ENCODE peak calls at places on chromosomes 1 and 21, in four cellular contexts. A, Z, M and D are unnamed samples.

GRCh38 chr1:211577826-211578639 is 928 bp downstream of the SLC30A1 start:
- DNase-seq in M (peak), A (peak), Z (peak), D (peak)

GRCh38 chr1:208141793-208142192 is 102.4 kb downstream of the PLXNA2 start:
- DNase-seq in A (no peak), Z (no peak), M (no peak), D (no peak)

GRCh38 chr1:41109316-41110263 is 88.1 kb upstream of the SLFNL1 start:
- DNase-seq in A (no peak), Z (no peak), M (no peak), D (no peak)

GRCh38 chr1:233665575-233666270 is 51.8 kb downstream of the KCNK1 start:
- DNase-seq in M (no peak), A (no peak), Z (no peak), D (no peak)

GRCh38 chr21:17742940-17743592 is 76.1 kb downstream of the C21orf91 start:
- DNase-seq in M (no peak), A (no peak), Z (no peak), D (no peak)

GRCh38 chr1:208080396-208081276 is 163.5 kb downstream of the PLXNA2 start:
- DNase-seq in A (no peak), Z (no peak), M (no peak), D (no peak)

GRCh38 chr21:46226920-46227599 is 1.5 kb downstream of the LSS start:
- DNase-seq in A (no peak), M (no peak), Z (no peak), D (no peak)

GRCh38 chr1:22781483-22781882 is 70.8 kb downstream of the EPHB2 start:
- DNase-seq in A (no peak), Z (no peak), M (no peak), D (no peak)

GRCh38 chr21:34782666-34783365 is 114.0 kb downstream of the CLIC6 start:
- DNase-seq in M (no peak), Z (peak), A (no peak), D (no peak)